ENCODE peak calls at places on chromosomes 16 and 17, in six cellular contexts. K is CD8-positive, alpha-beta memory T cell; X is IMR-90; Z is left ventricle myocardium inferior; A is right cardiac atrium; L is HCT116. B is an unnamed sample.

GRCh38 chr17:56592487-56593072 is 919 bp upstream of the NOG start:
- DNase-seq in X (peak; percentile 39), A (peak; percentile 50), L (no peak), Z (peak; percentile 58), K (peak; percentile 77), B (peak; percentile 53)

GRCh38 chr16:66511615-66512500 is 38.1 kb downstream of the TK2 start:
- DNase-seq in K (no peak), Z (no peak), A (no peak), L (peak; percentile 43), X (peak; percentile 72), B (no peak)

GRCh38 chr16:53503270-53503911 is 382 bp upstream of the AKTIP start:
- DNase-seq in A (peak; percentile 100), Z (peak; percentile 100), X (peak; percentile 100), L (peak; percentile 100), K (peak; percentile 100), B (peak; percentile 99)

GRCh38 chr17:21295036-21295952 is 10.8 kb downstream of the MAP2K3 start:
- DNase-seq in Z (peak; percentile 80), A (no peak), L (no peak), K (no peak), X (peak; percentile 59), B (no peak)

GRCh38 chr17:37432671-37433070 is 26.0 kb downstream of the TADA2A start:
- DNase-seq in Z (no peak), X (no peak), A (no peak), K (no peak), L (no peak), B (no peak)

GRCh38 chr16:56355786-56356275 is 69.5 kb downstream of the AMFR start:
- DNase-seq in Z (peak; percentile 14), X (no peak), K (no peak), L (no peak), A (no peak), B (no peak)

GRCh38 chr17:15507001-15507400 is 39.6 kb upstream of the CDRT4 start:
- DNase-seq in K (no peak), Z (no peak), A (no peak), X (no peak), L (no peak), B (no peak)

GRCh38 chr17:7443499-7444485 is 1.1 kb upstream of the CHRNB1 start:
- DNase-seq in X (peak; percentile 75), L (no peak), Z (no peak), A (no peak), K (no peak), B (no peak)

GRCh38 chr17:1853698-1854097 is 23.9 kb downstream of the RPA1 start:
- DNase-seq in Z (no peak), A (no peak), L (no peak), X (no peak), K (no peak), B (no peak)

GRCh38 chr17:73359255-73359816 is 47.5 kb upstream of the CDC42EP4 start:
- DNase-seq in K (no peak), A (no peak), X (no peak), L (no peak), Z (no peak), B (no peak)

GRCh38 chr17:49598918-49599317 is 23.2 kb downstream of the NXPH3 start:
- DNase-seq in K (no peak), X (no peak), L (no peak), Z (no peak), A (no peak), B (no peak)

GRCh38 chr17:48841395-48841831 is 10.6 kb downstream of the CALCOCO2 start:
- DNase-seq in X (peak; percentile 76), Z (no peak), L (no peak), A (no peak), K (peak; percentile 59), B (no peak)

GRCh38 chr16:8634991-8635736 is 13.7 kb downstream of the METTL22 start:
- DNase-seq in A (no peak), Z (no peak), L (no peak), K (no peak), X (peak; percentile 28), B (no peak)

GRCh38 chr17:30517786-30518185 is 40.6 kb downstream of the GOSR1 start:
- DNase-seq in A (no peak), X (no peak), K (no peak), Z (no peak), L (no peak), B (no peak)

GRCh38 chr17:49980703-49981197 is 11.8 kb downstream of the DLX4 start:
- DNase-seq in Z (no peak), A (no peak), K (no peak), X (no peak), L (no peak), B (no peak)

GRCh38 chr17:50934672-50935200 is 68.6 kb upstream of the TOB1 start:
- DNase-seq in A (no peak), Z (no peak), K (no peak), X (no peak), L (no peak), B (no peak)

GRCh38 chr17:75996665-75997590 is 3.7 kb upstream of the CDK3 start:
- DNase-seq in A (no peak), K (no peak), X (peak; percentile 58), L (no peak), Z (no peak), B (peak; percentile 33)

GRCh38 chr17:62963296-62963695 is 2.7 kb upstream of the TANC2 start:
- DNase-seq in L (peak; percentile 75), Z (no peak), A (no peak), K (no peak), X (peak; percentile 90), B (no peak)

GRCh38 chr17:1908699-1909309 is 79.0 kb downstream of the RPA1 start:
- DNase-seq in K (peak; percentile 34), L (peak; percentile 50), X (peak; percentile 73), A (peak; percentile 52), Z (peak; percentile 27), B (no peak)

GRCh38 chr16:7140899-7141298 is 191.7 kb upstream of the RBFOX1 start:
- DNase-seq in L (no peak), A (no peak), Z (no peak), X (no peak), K (no peak), B (no peak)

GRCh38 chr17:16415031-16415924 is at the start of gene TRPV2:
- DNase-seq in K (peak; percentile 57), A (peak; percentile 55), X (no peak), Z (peak; percentile 56), L (no peak), B (no peak)

GRCh38 chr16:27028713-27029112 is 38.0 kb upstream of the C16orf82 start:
- DNase-seq in Z (no peak), A (no peak), K (no peak), L (no peak), X (no peak), B (no peak)

GRCh38 chr17:82365586-82366295 is 5.8 kb upstream of the UTS2R start:
- DNase-seq in Z (no peak), X (no peak), K (no peak), L (no peak), A (no peak), B (no peak)

GRCh38 chr16:49910761-49911160 is 54.8 kb upstream of the ZNF423 start:
- DNase-seq in A (no peak), Z (no peak), K (no peak), L (no peak), X (no peak), B (no peak)

GRCh38 chr17:19724501-19725420 is 8.4 kb upstream of the SLC47A2 start:
- DNase-seq in X (no peak), A (peak; percentile 69), Z (peak; percentile 62), K (peak; percentile 30), L (no peak), B (no peak)

GRCh38 chr17:57906910-57907309 is 48.3 kb downstream of the CUEDC1 start:
- DNase-seq in K (no peak), A (no peak), X (no peak), L (no peak), Z (no peak), B (no peak)

GRCh38 chr17:48225725-48226567 is 118.4 kb downstream of the SNX11 start:
- DNase-seq in L (no peak), A (no peak), K (no peak), Z (no peak), X (no peak), B (no peak)

GRCh38 chr17:63455417-63455816 is 9.3 kb upstream of the CYB561 start:
- DNase-seq in X (no peak), Z (no peak), L (no peak), A (no peak), K (no peak), B (no peak)

GRCh38 chr16:83714286-83714685 is 93.5 kb upstream of the HSBP1 start:
- DNase-seq in L (no peak), A (no peak), X (no peak), Z (no peak), K (no peak), B (no peak)

GRCh38 chr16:16139061-16139460 is 84.2 kb downstream of the ABCC6 start:
- DNase-seq in X (no peak), L (no peak), K (no peak), A (no peak), Z (no peak), B (no peak)

GRCh38 chr17:14619821-14620220 is 318.9 kb downstream of the HS3ST3B1 start:
- DNase-seq in X (no peak), A (no peak), L (no peak), K (no peak), Z (no peak), B (no peak)

GRCh38 chr16:3400446-3400778 is 392 bp downstream of the ZSCAN32 start:
- DNase-seq in Z (no peak), L (no peak), A (no peak), X (no peak), K (no peak), B (no peak)

GRCh38 chr16:3401719-3402397 is 843 bp downstream of the ZNF174 start:
- DNase-seq in A (no peak), L (no peak), K (no peak), Z (no peak), X (peak; percentile 18), B (no peak)

GRCh38 chr16:3400779-3401688 is at the start of the genes ZNF174 and ZSCAN32:
- DNase-seq in X (peak; percentile 99), K (peak; percentile 99), L (peak; percentile 97), A (peak; percentile 98), Z (peak; percentile 98), B (peak; percentile 96)
- H3K9me3 ChIP-seq in X (peaks cover 26% of the 10 kb centered on the region), K (peaks cover 9% of the 10 kb centered on the region), L (peaks cover 3% of the 10 kb centered on the region), A (peaks cover 12% of the 10 kb centered on the region), Z (peaks cover 46% of the 10 kb centered on the region), B (peaks cover 6% of the 10 kb centered on the region)

DNA sequence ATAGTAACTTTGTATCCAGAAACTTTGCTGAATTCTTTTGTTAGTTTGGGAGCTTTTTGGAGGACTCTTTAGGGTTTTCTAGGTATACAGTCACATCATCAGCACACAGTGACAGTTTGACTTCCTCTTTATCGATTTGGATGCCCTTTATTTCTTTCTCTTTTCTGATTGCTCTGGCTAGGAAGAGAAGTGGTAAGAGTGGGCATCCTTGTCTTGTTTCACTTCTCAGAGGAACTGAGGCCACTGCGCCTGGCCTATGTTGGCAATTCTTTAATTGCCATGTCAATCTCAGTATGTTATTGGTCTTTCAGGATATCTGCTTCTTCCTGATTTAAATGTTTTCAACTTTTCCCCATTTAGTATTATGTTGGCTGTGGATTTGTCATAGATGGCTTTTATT is 24.6 kb downstream of the ATF7IP2 start:
- DNase-seq in Z (no peak), X (no peak), L (no peak), K (no peak), A (no peak), B (no peak)
- H3K9me3 ChIP-seq in Z (peaks cover 95% of the 10 kb centered on the region), X (peaks cover 8% of the 10 kb centered on the region), L (peaks cover 10% of the 10 kb centered on the region), K (peaks cover 34% of the 10 kb centered on the region), A (no peaks in the 10 kb centered on the region), B (peaks cover 12% of the 10 kb centered on the region)

GRCh38 chr16:79665970-79666369 is 65.4 kb upstream of the MAF start:
- DNase-seq in K (no peak), X (no peak), L (no peak), A (no peak), Z (no peak), B (no peak)
- H3K9me3 ChIP-seq in K (no peaks in the 10 kb centered on the region), X (peaks cover 14% of the 10 kb centered on the region), L (peaks cover 56% of the 10 kb centered on the region), A (no peaks in the 10 kb centered on the region), Z (peaks cover 15% of the 10 kb centered on the region), B (no peaks in the 10 kb centered on the region)

GRCh38 chr16:62648256-62648655 is 612.0 kb upstream of the CDH8 start:
- DNase-seq in A (no peak), K (no peak), X (no peak), L (no peak), Z (no peak), B (no peak)
- H3K9me3 ChIP-seq in A (no peaks in the 10 kb centered on the region), K (peaks cover 4% of the 10 kb centered on the region), X (peaks cover 17% of the 10 kb centered on the region), L (peaks cover 27% of the 10 kb centered on the region), Z (peaks cover 45% of the 10 kb centered on the region), B (no peaks in the 10 kb centered on the region)

B was measured in T-helper 17 cell.